ENCODE peak calls at places on chromosomes 6 and 20, in eight cellular contexts. X is NCI-H1694 treated with DMSO at 0.1 percent for 48 hours; R is left lung; T is T-cell; P is neural crest cell; B is natural killer cell; A is stimulated activated CD8-positive, alpha-beta memory T cell treated with anti-CD3 and anti-CD28 coated beads, Interleukin-2, amount 100 ng/mL, for 1 hour; M is right cardiac atrium. Z is an unnamed sample.

GRCh38 chr6:163226836-163227485 is 187.6 kb upstream of the QKI start:
- DNase-seq in X (no peak), R (no peak), T (no peak), P (no peak), B (no peak), A (no peak), M (no peak), Z (no peak)

GRCh38 chr20:11891081-11891826 is 26.4 kb upstream of the BTBD3 start:
- DNase-seq in X (no peak), R (peak), T (peak), P (peak), B (peak), A (no peak), M (peak), Z (no peak)

GRCh38 chr6:3913077-3913957 is 64.1 kb downstream of the FAM50B start:
- DNase-seq in X (peak), R (no peak), T (no peak), P (no peak), B (no peak), A (no peak), M (peak), Z (no peak)

GRCh38 chr20:60010689-60011417 is 52.6 kb downstream of the CDH26 start:
- DNase-seq in X (no peak), R (no peak), T (no peak), P (no peak), B (no peak), A (no peak), M (no peak), Z (no peak)

GRCh38 chr20:51402201-51402600 is 140.3 kb downstream of the NFATC2 start:
- DNase-seq in X (no peak), R (no peak), T (peak), P (no peak), B (peak), A (no peak), M (peak), Z (no peak)

GRCh38 chr6:2876210-2877056 is 26.7 kb downstream of the SERPINB9 start:
- DNase-seq in X (no peak), R (peak), T (no peak), P (peak), B (no peak), A (no peak), M (peak), Z (no peak)

GRCh38 chr6:129853996-129854711 is 7.0 kb downstream of the TMEM244 start:
- DNase-seq in X (no peak), R (no peak), T (no peak), P (no peak), B (no peak), A (no peak), M (no peak), Z (no peak)

GRCh38 chr6:12851123-12851695 is 134.6 kb downstream of the PHACTR1 start:
- DNase-seq in X (no peak), R (no peak), T (no peak), P (no peak), B (no peak), A (no peak), M (no peak), Z (no peak)

GRCh38 chr20:36855241-36855657 is 20.7 kb upstream of the TLDC2 start:
- DNase-seq in X (no peak), R (no peak), T (no peak), P (no peak), B (no peak), A (no peak), M (peak), Z (no peak)

GRCh38 chr6:45923831-45924391 is 91.7 kb downstream of the CLIC5 start:
- DNase-seq in X (no peak), R (no peak), T (no peak), P (no peak), B (no peak), A (no peak), M (no peak), Z (peak)

GRCh38 chr20:58570181-58570859 is 55.1 kb upstream of the APCDD1L start:
- DNase-seq in X (no peak), R (no peak), T (no peak), P (no peak), B (no peak), A (no peak), M (peak), Z (no peak)

GRCh38 chr6:32581275-32582095 is 8.2 kb downstream of the HLA-DRB1 start:
- DNase-seq in X (no peak), R (no peak), T (no peak), P (no peak), B (no peak), A (no peak), M (no peak), Z (no peak)

GRCh38 chr6:17589402-17590116 is 10.5 kb upstream of the FAM8A1 start:
- DNase-seq in X (no peak), R (peak), T (no peak), P (no peak), B (no peak), A (no peak), M (no peak), Z (no peak)

GRCh38 chr6:108844135-108844534 is 4.1 kb upstream of the ARMC2 start:
- DNase-seq in X (no peak), R (no peak), T (no peak), P (no peak), B (no peak), A (no peak), M (no peak), Z (no peak)

GRCh38 chr20:44247131-44247571 is at the start of gene GDAP1L1:
- DNase-seq in X (peak), R (no peak), T (no peak), P (peak), B (no peak), A (no peak), M (peak), Z (no peak)

GRCh38 chr6:28537065-28537464 is 11.4 kb downstream of the GPX5 start:
- DNase-seq in X (no peak), R (no peak), T (no peak), P (peak), B (no peak), A (no peak), M (no peak), Z (no peak)

GRCh38 chr6:80094017-80094416 is 12.5 kb upstream of the BCKDHB start:
- DNase-seq in X (peak), R (no peak), T (no peak), P (no peak), B (no peak), A (no peak), M (no peak), Z (no peak)

GRCh38 chr6:49980898-49981297 is 11.5 kb upstream of the DEFB113 start:
- DNase-seq in X (no peak), R (no peak), T (no peak), P (no peak), B (no peak), A (no peak), M (no peak), Z (no peak)

GRCh38 chr6:135871296-135871695 is 19.8 kb downstream of the PDE7B start:
- DNase-seq in X (no peak), R (no peak), T (no peak), P (no peak), B (no peak), A (no peak), M (no peak), Z (no peak)

GRCh38 chr6:33118525-33119123 is 42.8 kb downstream of the HLA-DPB1 start:
- DNase-seq in X (peak), R (no peak), T (no peak), P (no peak), B (no peak), A (no peak), M (no peak), Z (no peak)

GRCh38 chr20:26208296-26209091 is 511.8 kb upstream of the ZNF337 start:
- DNase-seq in X (no peak), R (peak), T (peak), P (peak), B (no peak), A (no peak), M (peak), Z (peak)

GRCh38 chr20:25065625-25066338 is 7.8 kb upstream of the ACSS1 start:
- DNase-seq in X (peak), R (peak), T (peak), P (peak), B (peak), A (peak), M (peak), Z (no peak)

GRCh38 chr6:154508573-154509375 is 1.7 kb downstream of the CNKSR3 start:
- DNase-seq in X (no peak), R (no peak), T (no peak), P (no peak), B (no peak), A (no peak), M (no peak), Z (no peak)

GRCh38 chr6:15595461-15596173 is 67.2 kb downstream of the DTNBP1 start:
- DNase-seq in X (no peak), R (peak), T (no peak), P (no peak), B (no peak), A (no peak), M (no peak), Z (no peak)

GRCh38 chr20:63177785-63178444 is 38.0 kb downstream of the YTHDF1 start:
- DNase-seq in X (no peak), R (no peak), T (no peak), P (peak), B (no peak), A (no peak), M (no peak), Z (no peak)

GRCh38 chr6:92132446-92132845 is 1286.9 kb downstream of the EPHA7 start:
- DNase-seq in X (no peak), R (no peak), T (no peak), P (no peak), B (no peak), A (no peak), M (no peak), Z (no peak)

GRCh38 chr6:49087372-49087771 is 375.7 kb downstream of the MMUT start:
- DNase-seq in X (no peak), R (no peak), T (no peak), P (no peak), B (no peak), A (no peak), M (no peak), Z (no peak)

GRCh38 chr6:105474234-105474633 is 71.4 kb upstream of the PREP start:
- DNase-seq in X (no peak), R (no peak), T (no peak), P (no peak), B (no peak), A (no peak), M (no peak), Z (no peak)

GRCh38 chr6:48747471-48747870 is 636.5 kb upstream of the PTCHD4 start:
- DNase-seq in X (no peak), R (no peak), T (no peak), P (no peak), B (no peak), A (no peak), M (no peak), Z (no peak)

GRCh38 chr6:105184921-105185320 is 5.1 kb upstream of the POPDC3 start:
- DNase-seq in X (no peak), R (no peak), T (no peak), P (no peak), B (no peak), A (no peak), M (no peak), Z (no peak)

GRCh38 chr6:10312445-10312844 is 102.4 kb downstream of the TFAP2A start:
- DNase-seq in X (no peak), R (no peak), T (no peak), P (no peak), B (no peak), A (no peak), M (no peak), Z (no peak)

GRCh38 chr6:4776493-4776966 is 326 bp downstream of the CDYL start:
- DNase-seq in X (no peak), R (no peak), T (peak), P (peak), B (no peak), A (no peak), M (peak), Z (peak)

GRCh38 chr6:13205106-13205505 is 123.2 kb downstream of the TBC1D7 start:
- DNase-seq in X (no peak), R (no peak), T (no peak), P (no peak), B (no peak), A (no peak), M (no peak), Z (no peak)

GRCh38 chr20:61321481-61321880 is 69.4 kb downstream of the CDH4 start:
- DNase-seq in X (no peak), R (no peak), T (no peak), P (no peak), B (no peak), A (no peak), M (no peak), Z (no peak)

GRCh38 chr20:53599378-53599777 is 5.7 kb upstream of the ZNF217 start:
- DNase-seq in X (no peak), R (no peak), T (no peak), P (no peak), B (no peak), A (no peak), M (no peak), Z (no peak)

GRCh38 chr6:132130530-132131298 is 179.5 kb upstream of the CCN2 start:
- DNase-seq in X (no peak), R (no peak), T (no peak), P (no peak), B (no peak), A (no peak), M (peak), Z (no peak)